ENCODE peak calls at places on chromosomes 13 and 19, in eight cellular contexts. One of them, this sample, is unnamed.

GRCh38 chr13:19179916-19180315 is 1.7 kb downstream of the TUBA3C start:
- DNase-seq in IMR-90: no peak
- DNase-seq in hepatocyte: no peak
- DNase-seq in fibroblast of lung: no peak
- DNase-seq in mesenchymal stem cell: no peak
- DNase-seq in GM23338: no peak
- DNase-seq in HCT116: no peak
- DNase-seq in mammary epithelial cell: no peak
- DNase-seq in this sample: no peak

GRCh38 chr19:14582894-14583340 is at the start of gene CLEC17A:
- DNase-seq in IMR-90: no peak
- DNase-seq in hepatocyte: no peak
- DNase-seq in fibroblast of lung: no peak
- DNase-seq in mesenchymal stem cell: no peak
- DNase-seq in GM23338: no peak
- DNase-seq in HCT116: no peak
- DNase-seq in mammary epithelial cell: no peak
- DNase-seq in this sample: no peak

GRCh38 chr19:1449467-1450442 is at the start of gene APC2:
- DNase-seq in IMR-90: peak; percentile 44
- DNase-seq in hepatocyte: peak; percentile 49
- DNase-seq in fibroblast of lung: no peak
- DNase-seq in mesenchymal stem cell: peak; percentile 44
- DNase-seq in GM23338: peak; percentile 95
- DNase-seq in HCT116: no peak
- DNase-seq in mammary epithelial cell: no peak
- DNase-seq in this sample: peak; percentile 69

GRCh38 chr19:14059652-14060155 is 2.2 kb downstream of the PALM3 start:
- DNase-seq in IMR-90: no peak
- DNase-seq in hepatocyte: peak; percentile 49
- DNase-seq in fibroblast of lung: no peak
- DNase-seq in mesenchymal stem cell: no peak
- DNase-seq in GM23338: no peak
- DNase-seq in HCT116: no peak
- DNase-seq in mammary epithelial cell: no peak
- DNase-seq in this sample: no peak

GRCh38 chr19:54388001-54388802 is 23.5 kb upstream of the LAIR1 start:
- DNase-seq in IMR-90: no peak
- DNase-seq in hepatocyte: no peak
- DNase-seq in fibroblast of lung: no peak
- DNase-seq in mesenchymal stem cell: no peak
- DNase-seq in GM23338: peak; percentile 33
- DNase-seq in HCT116: no peak
- DNase-seq in mammary epithelial cell: no peak
- DNase-seq in this sample: peak; percentile 10

GRCh38 chr13:39196957-39197644 is 158.8 kb downstream of the NHLRC3 start:
- DNase-seq in IMR-90: no peak
- DNase-seq in hepatocyte: no peak
- DNase-seq in fibroblast of lung: peak; percentile 1
- DNase-seq in mesenchymal stem cell: no peak
- DNase-seq in GM23338: no peak
- DNase-seq in HCT116: no peak
- DNase-seq in mammary epithelial cell: no peak
- DNase-seq in this sample: no peak

GRCh38 chr19:49664171-49665070 is 1.2 kb downstream of the IRF3 start:
- DNase-seq in IMR-90: peak; percentile 67
- DNase-seq in hepatocyte: peak; percentile 96
- DNase-seq in fibroblast of lung: peak; percentile 68
- DNase-seq in mesenchymal stem cell: peak; percentile 88
- DNase-seq in GM23338: peak; percentile 98
- DNase-seq in HCT116: peak; percentile 94
- DNase-seq in mammary epithelial cell: peak; percentile 95
- DNase-seq in this sample: peak; percentile 91

GRCh38 chr13:31859546-31859945 is 120.2 kb downstream of the RXFP2 start:
- DNase-seq in IMR-90: no peak
- DNase-seq in hepatocyte: no peak
- DNase-seq in fibroblast of lung: peak; percentile 8
- DNase-seq in mesenchymal stem cell: no peak
- DNase-seq in GM23338: no peak
- DNase-seq in HCT116: no peak
- DNase-seq in mammary epithelial cell: no peak
- DNase-seq in this sample: peak; percentile 24

GRCh38 chr13:113972451-113973217 is 1.2 kb downstream of the C13orf46 start:
- DNase-seq in IMR-90: peak; percentile 28
- DNase-seq in hepatocyte: no peak
- DNase-seq in fibroblast of lung: no peak
- DNase-seq in mesenchymal stem cell: no peak
- DNase-seq in GM23338: no peak
- DNase-seq in HCT116: no peak
- DNase-seq in mammary epithelial cell: no peak
- DNase-seq in this sample: no peak

DNA sequence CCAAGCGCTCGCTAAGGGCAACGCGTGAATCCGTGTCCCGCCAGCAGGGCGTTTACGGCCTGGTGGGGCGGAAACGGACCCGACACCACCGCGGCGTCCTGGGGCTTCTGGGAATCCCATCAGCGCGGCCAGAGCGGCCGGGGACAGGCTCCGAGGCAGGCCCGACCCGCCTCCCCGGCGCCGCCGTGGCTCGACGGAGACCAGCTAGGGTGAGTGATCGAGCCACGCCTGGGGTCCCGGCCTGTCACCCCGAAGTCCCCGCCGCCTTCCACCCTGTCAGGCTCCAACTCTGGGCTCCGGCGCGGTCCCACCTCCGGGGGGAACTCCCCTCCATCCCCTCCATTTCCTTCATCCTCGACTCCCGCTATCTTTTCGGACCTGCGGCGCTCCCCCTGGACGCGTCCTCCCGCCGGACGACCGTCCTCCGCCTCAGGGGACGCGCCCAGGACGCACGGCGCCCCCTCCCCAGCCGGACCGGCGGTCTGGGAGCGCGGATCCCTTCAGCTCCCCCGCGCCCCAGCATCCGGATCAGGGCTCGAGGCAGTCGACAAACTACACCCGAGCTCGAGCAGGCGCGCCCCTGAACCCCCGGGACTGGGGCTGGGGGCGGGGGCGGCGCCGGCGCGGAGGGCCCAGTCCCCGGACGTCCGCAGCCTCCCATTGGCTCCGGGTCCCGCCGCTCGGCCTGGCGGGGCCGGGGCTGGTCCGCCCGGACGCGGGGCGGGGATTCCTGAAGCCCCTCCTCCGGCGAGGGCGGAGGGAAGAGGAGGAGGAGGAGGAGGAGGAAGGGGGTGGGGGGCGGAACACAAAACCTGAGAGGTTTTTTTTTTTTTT is 643 bp upstream of the BICRA start:
- DNase-seq in IMR-90: peak; percentile 90
- DNase-seq in hepatocyte: peak; percentile 98
- DNase-seq in fibroblast of lung: peak; percentile 91
- DNase-seq in mesenchymal stem cell: peak; percentile 94
- DNase-seq in GM23338: peak; percentile 95
- DNase-seq in HCT116: peak; percentile 77
- DNase-seq in mammary epithelial cell: peak; percentile 94
- DNase-seq in this sample: peak; percentile 96
- H2AFZ ChIP-seq in IMR-90: peak overlapping the region; percentile 95
- H2AFZ ChIP-seq in hepatocyte: peak overlapping the region; percentile 69
- H2AFZ ChIP-seq in fibroblast of lung: peak overlapping the region; percentile 12
- H2AFZ ChIP-seq in mesenchymal stem cell: peak overlapping the region; percentile 94
- H2AFZ ChIP-seq in GM23338: peak overlapping the region; percentile 32
- H2AFZ ChIP-seq in HCT116: no peak overlapping the region
- H2AFZ ChIP-seq in mammary epithelial cell: peak overlapping the region; percentile 99
- H2AFZ ChIP-seq in this sample: peak overlapping the region; percentile 83

DNA sequence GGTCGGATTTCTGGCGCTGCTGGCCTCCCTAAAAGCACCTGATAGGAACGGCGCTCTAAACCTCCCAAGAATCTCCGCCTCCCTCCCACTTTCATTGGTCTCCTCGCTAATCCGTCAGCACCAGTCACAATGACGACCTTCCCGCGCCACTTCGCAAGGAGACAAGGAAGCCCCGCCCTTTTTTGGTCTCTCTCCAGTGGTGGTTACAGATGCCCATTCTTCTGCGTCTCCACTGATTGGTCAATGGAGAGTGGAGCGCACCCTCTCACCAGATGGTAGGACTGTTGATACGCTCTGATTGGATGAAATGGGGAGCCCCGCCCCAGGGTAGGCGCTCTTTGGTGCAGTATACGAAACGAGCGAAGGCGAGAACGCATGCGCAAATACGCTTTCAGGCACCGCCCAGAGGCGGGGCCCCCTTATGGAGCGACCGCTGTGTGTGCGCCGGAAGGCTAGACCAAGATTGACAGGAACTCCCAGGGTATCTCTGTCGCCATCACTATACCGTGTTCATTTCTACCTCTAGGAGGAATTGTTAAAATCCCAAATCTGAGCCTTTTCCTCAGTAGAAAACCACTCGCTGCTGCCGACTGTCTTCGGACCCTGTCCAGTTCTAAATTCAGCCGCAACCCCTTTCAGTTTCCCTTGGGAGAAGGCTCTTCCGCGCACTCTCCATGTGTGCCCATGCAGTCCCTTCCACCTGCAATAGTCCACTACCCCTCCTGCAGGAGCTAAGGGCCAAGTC is 617 bp upstream of the HNRNPL start:
- DNase-seq in IMR-90: peak; percentile 100
- DNase-seq in hepatocyte: peak; percentile 100
- DNase-seq in fibroblast of lung: peak; percentile 100
- DNase-seq in mesenchymal stem cell: peak; percentile 100
- DNase-seq in GM23338: peak; percentile 100
- DNase-seq in HCT116: peak; percentile 100
- DNase-seq in mammary epithelial cell: peak; percentile 100
- DNase-seq in this sample: peak; percentile 100
- H2AFZ ChIP-seq in IMR-90: peak overlapping the region; percentile 94
- H2AFZ ChIP-seq in hepatocyte: peak overlapping the region; percentile 1
- H2AFZ ChIP-seq in fibroblast of lung: peak overlapping the region; percentile 48
- H2AFZ ChIP-seq in mesenchymal stem cell: no peak overlapping the region
- H2AFZ ChIP-seq in GM23338: no peak overlapping the region
- H2AFZ ChIP-seq in HCT116: no peak overlapping the region
- H2AFZ ChIP-seq in mammary epithelial cell: peak overlapping the region; percentile 86
- H2AFZ ChIP-seq in this sample: peak overlapping the region; percentile 67

DNA sequence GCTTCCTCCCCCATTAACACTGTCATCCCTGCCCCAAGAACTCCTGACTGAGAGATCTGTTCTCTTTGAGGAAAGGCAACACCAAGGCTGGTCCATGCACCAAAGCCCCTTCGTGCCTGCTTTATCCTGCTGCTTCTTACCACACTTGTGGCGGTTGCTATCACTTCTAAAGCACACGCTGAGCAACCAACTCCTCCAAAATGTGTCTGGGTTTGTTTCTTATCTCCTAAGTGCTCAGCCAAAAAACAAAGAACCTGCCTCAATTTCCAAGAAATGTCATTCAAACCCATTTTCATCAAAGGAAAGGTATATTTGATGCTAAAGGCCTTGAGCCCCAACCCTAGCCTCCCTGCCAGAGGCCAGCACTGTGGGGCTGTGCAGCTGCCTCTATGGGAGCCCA is 14.6 kb downstream of the ATP7B start:
- DNase-seq in IMR-90: no peak
- DNase-seq in hepatocyte: no peak
- DNase-seq in fibroblast of lung: no peak
- DNase-seq in mesenchymal stem cell: no peak
- DNase-seq in GM23338: no peak
- DNase-seq in HCT116: no peak
- DNase-seq in mammary epithelial cell: no peak
- DNase-seq in this sample: no peak
- H2AFZ ChIP-seq in IMR-90: no peak overlapping the region
- H2AFZ ChIP-seq in hepatocyte: no peak overlapping the region
- H2AFZ ChIP-seq in fibroblast of lung: no peak overlapping the region
- H2AFZ ChIP-seq in mesenchymal stem cell: no peak overlapping the region
- H2AFZ ChIP-seq in GM23338: no peak overlapping the region
- H2AFZ ChIP-seq in HCT116: no peak overlapping the region
- H2AFZ ChIP-seq in mammary epithelial cell: no peak overlapping the region
- H2AFZ ChIP-seq in this sample: no peak overlapping the region

DNA sequence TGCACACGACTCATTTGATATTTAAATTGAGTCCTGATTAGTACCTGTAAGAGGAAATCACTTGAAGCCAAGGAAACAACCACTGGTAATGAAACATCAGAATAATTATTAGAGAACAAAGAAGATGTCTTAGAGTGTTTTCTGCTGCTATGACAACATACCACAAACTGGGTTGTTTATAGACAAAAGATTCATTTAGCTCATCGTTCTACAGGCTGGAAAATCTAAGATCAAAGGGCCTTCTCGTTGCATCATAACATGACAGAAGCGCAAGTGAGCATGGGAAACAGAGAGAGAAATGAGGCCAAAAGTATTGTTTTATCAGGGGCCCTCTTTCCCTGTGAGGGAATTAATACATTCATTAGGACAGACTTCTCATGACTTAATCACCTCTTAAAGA is 1024.0 kb upstream of the PCDH9 start:
- DNase-seq in IMR-90: no peak
- DNase-seq in hepatocyte: no peak
- DNase-seq in fibroblast of lung: peak; percentile 1
- DNase-seq in mesenchymal stem cell: peak; percentile 48
- DNase-seq in GM23338: no peak
- DNase-seq in HCT116: no peak
- DNase-seq in mammary epithelial cell: no peak
- DNase-seq in this sample: no peak
- H2AFZ ChIP-seq in IMR-90: no peak overlapping the region
- H2AFZ ChIP-seq in hepatocyte: no peak overlapping the region
- H2AFZ ChIP-seq in fibroblast of lung: no peak overlapping the region
- H2AFZ ChIP-seq in mesenchymal stem cell: no peak overlapping the region
- H2AFZ ChIP-seq in GM23338: no peak overlapping the region
- H2AFZ ChIP-seq in HCT116: no peak overlapping the region
- H2AFZ ChIP-seq in mammary epithelial cell: peak overlapping the region; percentile 5
- H2AFZ ChIP-seq in this sample: no peak overlapping the region